ENCODE peak calls at places on chromosomes 5 and 9, in eight cellular contexts. B is Calu3; P is SHP77; J is T-helper 1 cell; D is HepG2; V is stimulated activated CD8-positive, alpha-beta memory T cell treated with anti-CD3 and anti-CD28 coated beads, Interleukin-12 subunit alpha, Interleukin-12 subunit beta, amount 100 ng/mL, for 4 hours; O is NCI-H460; U is fibroblast of the aortic adventitia. I is an unnamed sample.

GRCh38 chr5:38497946-38498345 is 58.5 kb downstream of the LIFR start:
- DNase-seq in B (no peak), P (peak), J (no peak), D (peak), V (no peak), O (peak), U (peak), I (peak)

GRCh38 chr9:98992885-98993569 is 49.3 kb downstream of the COL15A1 start:
- DNase-seq in B (no peak), P (no peak), J (no peak), D (no peak), V (no peak), O (no peak), U (no peak), I (peak)

GRCh38 chr9:567128-567745 is 274.3 kb upstream of the DMRT1 start:
- DNase-seq in B (no peak), P (no peak), J (no peak), D (no peak), V (no peak), O (no peak), U (no peak), I (no peak)

GRCh38 chr5:150317048-150318003 is 14.6 kb upstream of the ARSI start:
- DNase-seq in B (peak), P (no peak), J (no peak), D (peak), V (no peak), O (peak), U (peak), I (peak)

GRCh38 chr5:149939572-149939971 is 5.0 kb downstream of the PDE6A start:
- DNase-seq in B (no peak), P (no peak), J (no peak), D (no peak), V (no peak), O (no peak), U (peak), I (peak)

GRCh38 chr5:19314840-19315239 is 673.2 kb downstream of the CDH18 start:
- DNase-seq in B (peak), P (no peak), J (no peak), D (no peak), V (no peak), O (no peak), U (peak), I (peak)

GRCh38 chr9:37602817-37603216 is 10.4 kb upstream of the TOMM5 start:
- DNase-seq in B (peak), P (no peak), J (no peak), D (no peak), V (no peak), O (no peak), U (no peak), I (no peak)

GRCh38 chr5:132779961-132780360 is 2.9 kb upstream of the SEPTIN8 start:
- DNase-seq in B (no peak), P (no peak), J (no peak), D (no peak), V (no peak), O (no peak), U (no peak), I (no peak)

GRCh38 chr9:98958271-98958989 is 14.7 kb downstream of the COL15A1 start:
- DNase-seq in B (no peak), P (no peak), J (no peak), D (no peak), V (no peak), O (no peak), U (peak), I (peak)

GRCh38 chr5:100430268-100430900 is 104.8 kb upstream of the FAM174A start:
- DNase-seq in B (peak), P (peak), J (peak), D (peak), V (peak), O (peak), U (peak), I (peak)

GRCh38 chr5:155282503-155283107 is 269.1 kb downstream of the KIF4B start:
- DNase-seq in B (no peak), P (no peak), J (no peak), D (no peak), V (no peak), O (no peak), U (no peak), I (no peak)

GRCh38 chr5:83802686-83803085 is 82.0 kb upstream of the HAPLN1 start:
- DNase-seq in B (no peak), P (no peak), J (no peak), D (no peak), V (no peak), O (no peak), U (no peak), I (peak)

GRCh38 chr9:21294325-21294724 is 10.8 kb downstream of the IFNA5 start:
- DNase-seq in B (peak), P (no peak), J (no peak), D (peak), V (no peak), O (peak), U (no peak), I (peak)

GRCh38 chr9:105403552-105404246 is 44.1 kb upstream of the FSD1L start:
- DNase-seq in B (no peak), P (no peak), J (no peak), D (no peak), V (no peak), O (no peak), U (no peak), I (no peak)

GRCh38 chr9:136252846-136253245 is 7.2 kb upstream of the QSOX2 start:
- DNase-seq in B (no peak), P (no peak), J (no peak), D (no peak), V (no peak), O (no peak), U (no peak), I (no peak)

GRCh38 chr5:105504-106080 is 13.6 kb downstream of the PLEKHG4B start:
- DNase-seq in B (no peak), P (no peak), J (no peak), D (no peak), V (no peak), O (no peak), U (no peak), I (peak)

GRCh38 chr9:88425538-88425950 is 37.3 kb downstream of the SPIN1 start:
- DNase-seq in B (no peak), P (no peak), J (no peak), D (no peak), V (no peak), O (no peak), U (peak), I (peak)

GRCh38 chr5:151956720-151957119 is 32.1 kb upstream of the GLRA1 start:
- DNase-seq in B (no peak), P (no peak), J (no peak), D (no peak), V (no peak), O (no peak), U (no peak), I (no peak)

GRCh38 chr9:125732562-125732961 is 14.6 kb upstream of the PBX3 start:
- DNase-seq in B (no peak), P (no peak), J (no peak), D (no peak), V (no peak), O (no peak), U (no peak), I (peak)

GRCh38 chr5:34001231-34001935 is 6.5 kb downstream of the AMACR start:
- DNase-seq in B (no peak), P (peak), J (no peak), D (peak), V (no peak), O (no peak), U (peak), I (peak)

GRCh38 chr5:84437673-84438315 is 53.1 kb upstream of the EDIL3 start:
- DNase-seq in B (peak), P (no peak), J (no peak), D (no peak), V (no peak), O (no peak), U (peak), I (peak)

GRCh38 chr9:16825364-16825763 is 45.1 kb downstream of the BNC2 start:
- DNase-seq in B (no peak), P (no peak), J (no peak), D (no peak), V (no peak), O (no peak), U (peak), I (peak)

GRCh38 chr5:50969207-50970145 is 303.0 kb downstream of the PARP8 start:
- DNase-seq in B (no peak), P (no peak), J (no peak), D (no peak), V (no peak), O (no peak), U (no peak), I (no peak)

GRCh38 chr5:111168608-111169007 is 55.6 kb upstream of the CAMK4 start:
- DNase-seq in B (no peak), P (no peak), J (no peak), D (no peak), V (no peak), O (no peak), U (no peak), I (no peak)

GRCh38 chr5:179803651-179804598 is 2.7 kb downstream of the MGAT4B start:
- DNase-seq in B (no peak), P (no peak), J (no peak), D (peak), V (no peak), O (no peak), U (no peak), I (no peak)

GRCh38 chr5:35644543-35644942 is 26.9 kb downstream of the SPEF2 start:
- DNase-seq in B (no peak), P (no peak), J (no peak), D (no peak), V (no peak), O (no peak), U (no peak), I (no peak)

GRCh38 chr9:72185561-72185960 is 36.3 kb downstream of the GDA start:
- DNase-seq in B (no peak), P (peak), J (no peak), D (no peak), V (no peak), O (no peak), U (no peak), I (no peak)

GRCh38 chr5:77853353-77853907 is 77.3 kb upstream of the TBCA start:
- DNase-seq in B (no peak), P (no peak), J (no peak), D (no peak), V (no peak), O (no peak), U (no peak), I (no peak)

GRCh38 chr5:161358446-161358845 is 188.1 kb downstream of the GABRB2 start:
- DNase-seq in B (no peak), P (no peak), J (no peak), D (no peak), V (no peak), O (no peak), U (no peak), I (no peak)

GRCh38 chr9:17246770-17247169 is 111.9 kb downstream of the CNTLN start:
- DNase-seq in B (no peak), P (no peak), J (no peak), D (no peak), V (no peak), O (no peak), U (no peak), I (no peak)

GRCh38 chr5:173984218-173984617 is 4.8 kb upstream of the C5orf47 start:
- DNase-seq in B (peak), P (peak), J (no peak), D (peak), V (no peak), O (no peak), U (peak), I (peak)

GRCh38 chr5:39526914-39527477 is 102.2 kb upstream of the DAB2 start:
- DNase-seq in B (no peak), P (no peak), J (no peak), D (peak), V (no peak), O (no peak), U (no peak), I (no peak)

GRCh38 chr9:33445941-33446506 is 1.4 kb downstream of the AQP3 start:
- DNase-seq in B (no peak), P (no peak), J (peak), D (no peak), V (no peak), O (no peak), U (no peak), I (no peak)

I was measured in astrocyte of the hippocampus.